ENCODE peak calls at places on chromosomes 6 and 20, in five cellular contexts. N is amniotic stem cell, D is iPS-NIHi11, C is T-helper 17 cell, S is upper lobe of left lung. P is an unnamed sample.

GRCh38 chr20:17061721-17062120 is 165.1 kb upstream of the PCSK2 start:
- DNase-seq in N (no peak), D (peak), C (no peak), S (no peak), P (no peak)

GRCh38 chr6:167471548-167471930 is 146.7 kb downstream of the TTLL2 start:
- DNase-seq in N (no peak), D (no peak), C (no peak), S (no peak), P (no peak)

GRCh38 chr6:151012321-151013294 is 147.1 kb downstream of the MTHFD1L start:
- DNase-seq in N (no peak), D (no peak), C (no peak), S (no peak), P (no peak)

GRCh38 chr6:20873425-20874190 is 339.4 kb downstream of the CDKAL1 start:
- DNase-seq in N (no peak), D (no peak), C (no peak), S (no peak), P (peak)

GRCh38 chr20:57387463-57387862 is 3.7 kb upstream of the RBM38 start:
- DNase-seq in N (no peak), D (no peak), C (peak), S (no peak), P (no peak)

GRCh38 chr20:24148372-24148771 is 159.8 kb upstream of the GGTLC1 start:
- DNase-seq in N (no peak), D (no peak), C (no peak), S (no peak), P (no peak)

GRCh38 chr6:169186496-169187169 is 67.0 kb downstream of the THBS2 start:
- DNase-seq in N (no peak), D (no peak), C (no peak), S (peak), P (no peak)

GRCh38 chr6:39092124-39092523 is 22.9 kb downstream of the SAYSD1 start:
- DNase-seq in N (no peak), D (peak), C (no peak), S (no peak), P (no peak)

GRCh38 chr20:63167026-63167917 is 48.7 kb downstream of the YTHDF1 start:
- DNase-seq in N (no peak), D (peak), C (no peak), S (peak), P (peak)

GRCh38 chr20:59776626-59777320 is 156.7 kb downstream of the SYCP2 start:
- DNase-seq in N (no peak), D (no peak), C (no peak), S (peak), P (peak)

GRCh38 chr6:28401172-28401571 is 1.6 kb upstream of the ZSCAN12 start:
- DNase-seq in N (no peak), D (no peak), C (no peak), S (no peak), P (no peak)

GRCh38 chr6:147395158-147395557 is 113.3 kb upstream of the SAMD5 start:
- DNase-seq in N (no peak), D (no peak), C (no peak), S (no peak), P (no peak)

GRCh38 chr6:125658759-125659431 is 90.5 kb upstream of the HEY2 start:
- DNase-seq in N (no peak), D (no peak), C (no peak), S (no peak), P (no peak)

GRCh38 chr6:80336906-80337305 is 230.4 kb downstream of the BCKDHB start:
- DNase-seq in N (no peak), D (no peak), C (no peak), S (no peak), P (no peak)